ENCODE peak calls at places on chromosomes 11 and 22, in nine cellular contexts. B is endodermal cell; E is ovary; H is MG63; A is naive thymus-derived CD4-positive, alpha-beta T cell; N is HepG2; W is trophoblast cell; R is PC-3; Z is DND-41. I is an unnamed sample. For H3K36me3 and H3K27me3, the result is how much of the 10 kb centered on the place peaks cover.

GRCh38 chr11:123166095-123166559 is 28.9 kb downstream of the CLMP start:
- DNase-seq in B (peak), E (peak), H (no peak), A (no peak), N (no peak), W (peak), R (peak), Z (peak), I (no peak)

GRCh38 chr11:67255353-67255752 is 10.9 kb upstream of the GRK2 start:
- DNase-seq in B (no peak), E (no peak), H (no peak), A (no peak), N (no peak), W (no peak), R (no peak), Z (no peak), I (no peak)

GRCh38 chr11:57432017-57432590 is 5.2 kb upstream of the SLC43A3 start:
- DNase-seq in B (no peak), E (no peak), H (no peak), A (no peak), N (no peak), W (no peak), R (no peak), Z (no peak), I (no peak)

GRCh38 chr11:829116-829945 is 1.6 kb downstream of the CRACR2B start:
- DNase-seq in B (peak), E (no peak), H (peak), A (no peak), N (no peak), W (no peak), R (no peak), Z (no peak), I (no peak)

GRCh38 chr11:285894-286220 is 3.1 kb upstream of the PGGHG start:
- DNase-seq in B (no peak), E (no peak), H (no peak), A (peak), N (no peak), W (no peak), R (no peak), Z (no peak), I (no peak)

GRCh38 chr11:9347100-9347499 is 32.7 kb upstream of the TMEM41B start:
- DNase-seq in B (peak), E (no peak), H (no peak), A (no peak), N (no peak), W (no peak), R (no peak), Z (peak), I (no peak)

GRCh38 chr11:83744620-83745192 is 458.5 kb upstream of the CCDC90B start:
- DNase-seq in B (no peak), E (no peak), H (no peak), A (no peak), N (no peak), W (no peak), R (no peak), Z (no peak), I (no peak)

GRCh38 chr11:46492540-46492939 is 101.0 kb upstream of the CHRM4 start:
- DNase-seq in B (no peak), E (no peak), H (no peak), A (no peak), N (no peak), W (no peak), R (no peak), Z (no peak), I (no peak)

GRCh38 chr11:10455637-10456487 is 798 bp downstream of the AMPD3 start:
- DNase-seq in B (peak), E (no peak), H (peak), A (peak), N (peak), W (peak), R (peak), Z (peak), I (peak)

GRCh38 chr11:64131657-64132387 is 34.1 kb downstream of the MACROD1 start:
- DNase-seq in B (no peak), E (no peak), H (no peak), A (no peak), N (peak), W (no peak), R (no peak), Z (no peak), I (no peak)

GRCh38 chr11:72395993-72396392 is 38.3 kb downstream of the CLPB start:
- DNase-seq in B (no peak), E (no peak), H (no peak), A (no peak), N (no peak), W (no peak), R (no peak), Z (no peak), I (no peak)

GRCh38 chr11:66859686-66860448 is 3.0 kb downstream of the LRFN4 start:
- DNase-seq in B (no peak), E (no peak), H (no peak), A (no peak), N (no peak), W (no peak), R (no peak), Z (no peak), I (no peak)

DNA sequence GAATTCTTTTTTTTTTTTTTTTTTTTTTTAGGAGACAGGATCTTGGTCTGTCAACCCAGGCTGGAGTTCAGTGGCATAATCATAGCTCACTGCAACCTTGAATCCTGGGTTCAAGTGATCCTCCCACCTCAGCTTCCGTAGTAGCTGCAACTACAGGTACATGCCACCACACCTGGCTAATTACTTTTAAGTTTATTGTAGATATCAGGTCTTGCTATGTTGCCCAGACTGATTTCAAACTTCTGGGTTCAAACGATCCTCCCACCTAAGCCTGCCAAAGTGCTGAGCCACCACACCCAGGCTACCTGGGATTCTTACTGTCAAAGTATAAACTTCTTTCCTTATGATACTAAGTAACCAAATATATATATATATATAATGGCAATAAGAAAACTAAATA is 50.9 kb upstream of the CHRNA10 start:
- DNase-seq in B (no peak), E (no peak), H (no peak), A (no peak), N (no peak), W (no peak), R (no peak), Z (no peak), I (no peak)
- H3K36me3 ChIP-seq in B (half or more), E (under half), H (half or more), A (under half), N (under half), W (under half), R (half or more), Z (half or more), I (under half)

DNA sequence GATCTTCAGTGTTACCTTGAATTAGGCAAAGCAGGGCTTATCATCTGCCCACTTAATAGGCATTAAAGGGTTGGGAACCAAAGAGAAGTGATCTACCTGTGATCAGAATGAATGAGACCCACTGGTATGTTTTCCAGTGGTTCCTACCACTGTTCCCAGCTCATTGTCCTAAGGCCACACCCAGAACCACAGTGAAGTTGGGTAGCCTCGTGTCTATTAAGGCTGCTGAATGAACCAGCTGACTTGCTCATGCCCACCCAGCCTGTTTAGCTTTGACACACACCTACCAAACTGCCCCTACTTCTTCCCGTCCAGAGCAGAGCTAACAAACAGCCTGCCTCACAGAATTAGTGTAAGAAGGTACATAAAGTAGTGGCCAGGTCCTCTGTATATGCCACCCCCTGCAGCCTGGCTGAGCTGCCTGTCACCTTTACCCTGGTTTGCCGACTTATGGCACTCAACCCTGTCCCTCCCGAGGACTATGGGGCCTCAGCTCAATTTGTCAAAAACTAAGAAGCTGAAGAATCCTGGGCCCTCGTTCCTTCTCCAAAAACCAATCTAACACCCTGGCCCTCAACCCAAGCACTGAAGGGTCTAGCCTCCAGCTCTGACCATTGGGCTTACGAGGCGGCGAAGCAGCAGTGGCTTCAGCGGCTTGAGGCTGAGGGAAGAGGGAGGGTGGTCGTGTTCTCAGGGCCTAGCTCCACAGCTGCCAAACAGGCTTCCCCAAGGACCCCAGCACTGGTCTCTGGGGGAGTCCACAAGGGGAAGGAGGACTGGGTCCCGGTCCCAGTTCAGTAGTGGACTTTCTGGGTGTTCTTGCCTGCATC is 9.8 kb downstream of the UCP2 start:
- DNase-seq in B (peak), E (no peak), H (no peak), A (no peak), N (no peak), W (no peak), R (no peak), Z (no peak), I (no peak)
- H3K4me3 ChIP-seq in B (no peak), E (no peak), H (no peak), A (no peak), N (no peak), W (no peak), R (no peak), Z (no peak), I (no peak)

GRCh38 chr11:82117339-82117738 is 616.3 kb downstream of the FAM181B start:
- DNase-seq in B (no peak), E (no peak), H (no peak), A (no peak), N (no peak), W (no peak), R (no peak), Z (no peak), I (no peak)
- H3K27me3 ChIP-seq in B (under half), E (under half), H (under half), A (under half), N (under half), W (under half), R (under half), Z (under half), I (under half)

GRCh38 chr11:6459049-6459448 is 14.7 kb downstream of the TRIM3 start:
- DNase-seq in B (no peak), E (no peak), H (no peak), A (no peak), N (no peak), W (no peak), R (no peak), Z (no peak), I (no peak)
- H3K36me3 ChIP-seq in B (under half), E (under half), H (under half), A (under half), N (under half), W (under half), R (under half), Z (under half), I (under half)

DNA sequence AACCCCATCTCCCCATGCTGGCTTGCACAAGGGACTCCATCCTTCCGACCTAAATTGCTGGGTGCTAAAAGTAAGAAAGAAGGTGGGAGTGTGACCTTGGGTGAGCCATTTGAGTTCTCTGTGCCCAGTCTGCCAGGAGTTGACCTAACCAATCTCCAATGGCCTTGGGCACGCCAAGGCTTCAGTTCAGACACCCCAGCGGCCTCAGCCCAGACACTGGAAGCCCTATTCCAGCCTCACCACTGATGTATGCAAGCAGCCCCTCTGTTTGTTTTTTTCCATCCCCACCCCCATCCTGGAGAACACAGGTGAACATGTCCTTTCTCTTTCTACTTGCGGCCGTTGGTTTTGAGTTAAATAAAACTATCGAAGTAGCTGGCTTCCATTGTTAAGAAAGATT is 31.9 kb downstream of the MYH9 start:
- DNase-seq in B (no peak), E (no peak), H (no peak), A (no peak), N (no peak), W (no peak), R (no peak), Z (no peak), I (no peak)
- H3K4me3 ChIP-seq in B (no peak), E (no peak), H (no peak), A (peak), N (no peak), W (no peak), R (no peak), Z (no peak), I (no peak)